ENCODE peak calls at places on chromosomes 13 and 19, in five cellular contexts. X, G, K, W and Y are unnamed samples.

GRCh38 chr13:114341003-114341777 is 26.9 kb downstream of the CHAMP1 start:
- DNase-seq in W (no peak), K (no peak), X (no peak), G (no peak), Y (no peak)

GRCh38 chr19:30882411-30883005 is 466.7 kb downstream of the TSHZ3 start:
- DNase-seq in G (no peak), K (no peak), X (no peak), W (no peak), Y (no peak)

GRCh38 chr19:15285896-15286591 is 46.3 kb downstream of the BRD4 start:
- DNase-seq in X (no peak), G (no peak), K (no peak), W (no peak), Y (no peak)

GRCh38 chr13:111251646-111252448 is 68.6 kb upstream of the TEX29 start:
- DNase-seq in K (no peak), G (peak), X (no peak), W (peak), Y (peak)

GRCh38 chr19:45637890-45638667 is 1.1 kb downstream of the EML2 start:
- DNase-seq in K (no peak), X (peak), W (peak), G (peak), Y (peak)

GRCh38 chr19:43439183-43440063 is 24.7 kb downstream of the TEX101 start:
- DNase-seq in X (peak), G (peak), W (peak), K (no peak), Y (peak)

GRCh38 chr13:35733832-35734231 is 257.3 kb upstream of the MAB21L1 start:
- DNase-seq in G (peak), X (no peak), W (no peak), K (no peak), Y (no peak)

GRCh38 chr13:98778749-98779148 is 26.3 kb upstream of the SLC15A1 start:
- DNase-seq in K (no peak), G (no peak), X (no peak), W (peak), Y (peak)

GRCh38 chr19:34832581-34833112 is 59.6 kb upstream of the ZNF599 start:
- DNase-seq in G (no peak), X (no peak), K (no peak), W (no peak), Y (no peak)

GRCh38 chr13:38967446-38967845 is 23.2 kb downstream of the STOML3 start:
- DNase-seq in K (no peak), X (no peak), W (no peak), G (no peak), Y (no peak)

GRCh38 chr13:38960175-38960574 is 30.5 kb downstream of the STOML3 start:
- DNase-seq in K (no peak), X (no peak), G (no peak), W (no peak), Y (no peak)

GRCh38 chr13:38969187-38969586 is 21.4 kb downstream of the STOML3 start:
- DNase-seq in K (no peak), W (no peak), G (no peak), X (no peak), Y (no peak)

GRCh38 chr13:38970380-38971051 is 20.1 kb downstream of the STOML3 start:
- DNase-seq in G (no peak), K (no peak), W (no peak), X (peak), Y (peak)

DNA sequence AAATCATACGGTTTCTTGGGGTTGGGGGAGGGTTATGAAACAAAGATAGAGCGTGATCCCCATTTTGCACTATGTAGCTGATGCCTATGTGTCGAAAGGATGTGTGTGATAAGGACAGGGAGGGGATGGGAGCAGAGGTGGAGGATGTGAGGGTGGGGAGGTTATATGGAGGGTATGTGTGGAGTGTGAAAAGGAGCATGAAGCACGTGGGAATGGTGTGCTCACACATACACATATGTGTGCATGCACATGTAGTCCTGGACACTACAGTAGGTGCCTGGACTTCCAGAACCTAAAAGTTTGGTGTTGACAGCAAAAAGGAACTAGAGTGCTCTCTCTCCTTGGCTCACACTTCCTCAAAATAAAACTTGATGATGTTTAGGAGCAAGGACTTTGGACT is 25.4 kb downstream of the STOML3 start:
- DNase-seq in W (no peak), X (no peak), G (no peak), K (no peak), Y (no peak)
- TF ChIP-seq CTCF in W (no peak), X (no peak), G (no peak), K (no peak), Y (no peak)

GRCh38 chr19:40326201-40326600 is 22.0 kb downstream of the C19orf47 start:
- DNase-seq in X (no peak), W (no peak), K (no peak), G (no peak), Y (no peak)

GRCh38 chr19:40321566-40322270 is 26.5 kb downstream of the C19orf47 start:
- DNase-seq in G (no peak), X (no peak), K (no peak), W (no peak), Y (no peak)

GRCh38 chr19:40322271-40322610 is 26.0 kb downstream of the C19orf47 start:
- DNase-seq in G (peak), X (peak), K (no peak), W (no peak), Y (peak)

GRCh38 chr19:40322951-40323615 is 25.1 kb downstream of the C19orf47 start:
- DNase-seq in G (no peak), W (no peak), X (no peak), K (no peak), Y (no peak)

GRCh38 chr19:40323705-40324104 is 24.5 kb downstream of the C19orf47 start:
- DNase-seq in W (no peak), G (no peak), X (no peak), K (no peak), Y (no peak)
- H3K4me3 ChIP-seq in W (no peak), G (no peak), X (no peak), K (no peak), Y (no peak)

GRCh38 chr19:484494-484893 is 11.8 kb upstream of the MADCAM1 start:
- DNase-seq in G (no peak), K (no peak), W (no peak), X (no peak), Y (no peak)

GRCh38 chr19:485122-485521 is 11.2 kb upstream of the MADCAM1 start:
- DNase-seq in W (no peak), K (no peak), G (no peak), X (no peak), Y (no peak)

GRCh38 chr19:480016-480855 is 16.1 kb upstream of the MADCAM1 start:
- DNase-seq in K (peak), X (no peak), W (peak), G (peak), Y (no peak)

GRCh38 chr19:483332-484072 is 12.8 kb upstream of the MADCAM1 start:
- DNase-seq in X (no peak), K (no peak), G (no peak), W (no peak), Y (no peak)

DNA sequence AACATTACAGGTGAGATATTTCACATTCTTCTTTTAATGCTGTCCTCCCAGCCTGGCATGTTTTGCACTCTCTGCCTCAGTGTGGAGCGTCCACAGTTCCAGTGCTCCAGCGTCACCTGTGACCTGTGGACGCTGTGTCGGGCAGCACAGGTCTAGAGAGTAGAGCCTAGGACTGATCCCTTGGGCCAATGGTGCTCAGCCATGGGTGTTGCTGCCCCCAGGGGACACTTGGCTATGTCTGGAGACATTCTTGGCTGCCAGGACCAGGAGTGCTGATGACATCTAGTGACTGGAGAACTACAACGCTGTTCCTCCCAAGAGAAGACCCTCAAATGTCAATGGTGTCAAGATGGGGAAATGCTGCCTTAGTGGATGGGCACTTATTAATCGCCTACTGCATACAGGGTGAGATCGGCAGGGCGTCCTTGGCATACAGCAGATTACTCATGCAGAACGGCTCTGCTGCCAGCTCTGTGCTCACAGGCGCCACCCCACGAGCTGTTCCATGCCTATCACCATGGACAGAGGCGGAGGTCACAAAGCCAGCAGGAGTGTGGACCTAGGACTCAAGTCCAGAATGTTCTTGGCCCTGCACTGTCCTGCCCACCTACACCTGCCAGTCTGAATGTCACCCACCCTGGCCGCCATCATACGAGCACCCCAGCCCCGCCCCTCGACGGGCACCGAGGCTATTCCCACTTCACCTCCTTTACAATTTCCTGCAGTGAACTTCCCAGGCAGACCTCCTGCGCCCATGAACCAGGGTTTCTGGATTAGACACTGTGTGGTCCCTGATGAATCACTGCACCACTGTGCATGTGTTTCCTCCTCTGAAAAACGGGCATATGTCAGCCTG is 13.9 kb upstream of the MADCAM1 start:
- DNase-seq in X (no peak), W (no peak), K (no peak), G (no peak), Y (no peak)
- TF ChIP-seq CTCF in X (no peak), W (no peak), K (no peak), G (no peak), Y (no peak)

GRCh38 chr13:51211910-51212309 is 10.3 kb upstream of the FAM124A start:
- DNase-seq in X (no peak), G (no peak), K (no peak), W (no peak), Y (no peak)

GRCh38 chr13:51208707-51209106 is 13.5 kb upstream of the FAM124A start:
- DNase-seq in X (no peak), W (no peak), K (no peak), G (no peak), Y (no peak)

GRCh38 chr13:51207881-51208280 is 14.3 kb upstream of the FAM124A start:
- DNase-seq in W (no peak), G (no peak), X (no peak), K (no peak), Y (no peak)

GRCh38 chr13:51218691-51219090 is 3.5 kb upstream of the FAM124A start:
- DNase-seq in G (no peak), W (no peak), K (no peak), X (no peak), Y (no peak)

DNA sequence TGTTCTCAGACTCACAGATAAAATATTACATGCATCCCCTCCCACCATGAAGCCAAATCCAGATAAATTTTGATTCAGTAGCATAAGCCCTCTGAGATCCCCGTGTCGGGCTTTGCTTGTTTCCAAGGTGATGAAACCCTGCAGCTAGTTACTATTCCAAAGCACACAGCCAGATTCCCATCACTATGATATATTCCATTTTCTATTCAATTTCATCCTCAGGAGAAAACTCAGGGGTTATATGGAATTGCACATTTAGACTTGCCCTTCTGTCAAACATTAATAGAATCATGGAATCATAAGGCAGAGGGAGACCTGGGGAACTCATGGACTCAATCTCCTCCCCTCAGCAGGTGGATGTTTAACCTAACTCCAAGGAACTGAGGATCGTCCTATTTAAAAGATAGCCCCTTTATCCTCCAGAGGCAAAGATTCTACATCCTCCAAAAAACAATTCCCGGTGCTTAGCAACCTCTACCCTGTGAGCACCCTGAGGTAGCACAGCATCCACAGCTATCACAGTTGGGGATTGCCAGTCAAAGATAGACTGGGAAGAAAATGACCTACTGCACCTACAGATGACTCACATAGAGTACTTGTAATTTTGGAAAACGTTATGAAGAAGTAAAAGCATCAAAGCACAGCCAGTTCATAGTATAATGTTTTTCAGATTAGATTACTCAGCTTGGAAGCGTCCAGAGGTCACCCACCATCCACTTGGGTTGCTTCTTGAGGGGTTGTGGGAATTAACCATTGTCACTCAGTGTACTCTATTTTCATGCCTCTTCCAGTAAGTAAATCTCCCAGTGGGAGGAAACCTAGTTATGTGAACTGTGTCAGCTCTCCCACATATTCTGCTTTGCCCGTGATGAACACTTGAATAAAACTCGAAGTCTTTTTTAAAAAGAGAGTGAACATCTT is 9.1 kb upstream of the FAM124A start:
- DNase-seq in W (peak), G (peak), K (no peak), X (no peak), Y (no peak)
- H3K4me3 ChIP-seq in W (no peak), G (no peak), K (no peak), X (no peak), Y (no peak)

DNA sequence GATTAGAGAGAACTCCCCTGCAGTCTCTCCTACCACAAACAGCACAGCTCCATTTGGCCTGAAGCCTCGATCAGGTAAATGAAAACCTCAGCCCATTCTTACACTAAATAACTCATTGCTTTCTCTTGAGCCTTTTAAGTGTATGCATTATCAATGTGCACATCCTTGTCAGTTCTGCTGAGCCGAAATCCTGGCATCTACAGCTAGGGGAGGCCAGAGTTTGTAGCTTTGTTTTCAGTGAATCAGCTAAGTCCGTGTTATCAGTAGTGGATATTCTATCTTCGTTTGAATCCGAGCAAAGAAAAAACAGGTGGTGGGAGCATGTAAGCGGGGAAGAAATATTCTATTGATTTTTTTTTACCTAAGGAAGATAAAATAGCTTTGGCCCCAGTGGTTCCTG is 84.4 kb downstream of the ESD start:
- DNase-seq in W (no peak), X (no peak), K (no peak), G (no peak), Y (no peak)
- TF ChIP-seq CTCF in W (no peak), X (no peak), K (no peak), G (no peak), Y (no peak)

GRCh38 chr19:57935731-57936130 is 529 bp upstream of the ZNF418 start:
- DNase-seq in G (no peak), X (no peak), K (no peak), W (no peak), Y (no peak)
- H3K4me3 ChIP-seq in G (no peak), X (no peak), K (no peak), W (no peak), Y (no peak)